ENCODE peak calls at places on chromosome 3, in six cellular contexts. C is H7, M is non-pigmented ciliary epithelial cell, L is NCI-H1436, J is endothelial cell, Y is NCI-H1092 treated with DMSO at 0.1 percent for 48 hours. G is an unnamed sample.

GRCh38 chr3:83934208-83935150 is 1024.3 kb upstream of the CADM2 start:
- DNase-seq in M (peak), L (no peak), C (no peak), J (no peak), Y (no peak), G (peak)

GRCh38 chr3:52039846-52040245 is 16.5 kb downstream of the DUSP7 start:
- DNase-seq in L (no peak), Y (no peak), M (no peak), J (no peak), C (no peak), G (peak)

GRCh38 chr3:43426388-43426787 is 140.0 kb downstream of the SNRK start:
- DNase-seq in M (no peak), Y (no peak), C (no peak), L (no peak), J (no peak), G (peak)

GRCh38 chr3:162984752-162985151 is 1488.1 kb downstream of the OTOL1 start:
- DNase-seq in M (no peak), L (no peak), J (no peak), Y (no peak), C (no peak), G (no peak)

GRCh38 chr3:69861556-69861955 is 122.3 kb downstream of the MITF start:
- DNase-seq in Y (no peak), M (no peak), J (no peak), L (no peak), C (no peak), G (no peak)

GRCh38 chr3:43177092-43177491 is 71.2 kb upstream of the POMGNT2 start:
- DNase-seq in M (no peak), C (no peak), J (no peak), Y (no peak), L (no peak), G (no peak)

GRCh38 chr3:58048301-58048700 is 40.1 kb downstream of the FLNB start:
- DNase-seq in C (no peak), L (no peak), Y (no peak), J (peak), M (no peak), G (no peak)

GRCh38 chr3:153210116-153210515 is 48.1 kb downstream of the RAP2B start:
- DNase-seq in C (peak), L (no peak), Y (no peak), J (no peak), M (no peak), G (no peak)

GRCh38 chr3:18946524-18946923 is 201.8 kb upstream of the KCNH8 start:
- DNase-seq in Y (no peak), M (no peak), L (no peak), J (no peak), C (no peak), G (no peak)

GRCh38 chr3:193656445-193656844 is 63.4 kb downstream of the OPA1 start:
- DNase-seq in M (no peak), J (no peak), C (no peak), Y (no peak), L (no peak), G (no peak)